ENCODE peak calls at places on chromosomes 6 and 20, in six cellular contexts. Y is GM10248, J is WERI-Rb-1, W is glutamatergic neuron, E is PC-9, C is tibial artery. P is an unnamed sample.

GRCh38 chr6:26332408-26332807 is 32.6 kb upstream of the BTN3A2 start:
- DNase-seq in J (no peak), W (no peak), E (no peak), Y (no peak), C (no peak), P (no peak)

GRCh38 chr20:62282877-62283503 is 19.8 kb upstream of the ADRM1 start:
- DNase-seq in J (no peak), W (no peak), E (no peak), Y (no peak), C (no peak), P (no peak)

GRCh38 chr6:28725890-28726348 is 197.9 kb downstream of the TRIM27 start:
- DNase-seq in C (no peak), J (no peak), E (no peak), W (no peak), Y (no peak), P (no peak)

GRCh38 chr20:5168582-5169396 is 42.0 kb downstream of the CDS2 start:
- DNase-seq in J (no peak), C (no peak), Y (no peak), W (peak; percentile 35), E (peak; percentile 49), P (no peak)

GRCh38 chr20:57964011-57964862 is 254.4 kb upstream of the PMEPA1 start:
- DNase-seq in W (no peak), J (no peak), Y (no peak), C (no peak), E (no peak), P (no peak)

GRCh38 chr6:63805808-63806572 is 170.4 kb downstream of the PHF3 start:
- DNase-seq in J (no peak), E (peak; percentile 15), C (no peak), Y (no peak), W (no peak), P (no peak)

GRCh38 chr6:16592550-16592892 is 168.7 kb downstream of the ATXN1 start:
- DNase-seq in Y (no peak), E (no peak), W (no peak), J (no peak), C (no peak), P (no peak)

GRCh38 chr20:30611239-30611984 is 646.1 kb upstream of the DEFB115 start:
- DNase-seq in C (no peak), E (no peak), W (no peak), J (no peak), Y (no peak), P (no peak)

GRCh38 chr6:33935439-33936080 is 131.8 kb upstream of the MLN start:
- DNase-seq in Y (no peak), J (peak; percentile 99), W (peak; percentile 75), C (no peak), E (no peak), P (no peak)

GRCh38 chr20:4549711-4550259 is 171.9 kb upstream of the PRND start:
- DNase-seq in W (no peak), E (no peak), J (no peak), Y (no peak), C (no peak), P (no peak)

GRCh38 chr6:117907600-117908245 is 659 bp downstream of the SLC35F1 start:
- DNase-seq in J (peak; percentile 66), Y (peak; percentile 18), C (no peak), E (no peak), W (peak; percentile 71), P (peak; percentile 49)

GRCh38 chr6:6736753-6737654 is 148.5 kb downstream of the LY86 start:
- DNase-seq in Y (no peak), W (peak; percentile 69), J (no peak), E (no peak), C (peak; percentile 67), P (peak; percentile 51)

GRCh38 chr6:53524455-53524815 is 20.5 kb downstream of the GCLC start:
- DNase-seq in Y (no peak), W (no peak), J (no peak), E (peak; percentile 26), C (no peak), P (no peak)

GRCh38 chr6:105917038-105917695 is 169.0 kb upstream of the PRDM1 start:
- DNase-seq in Y (no peak), W (no peak), J (no peak), E (no peak), C (no peak), P (no peak)

GRCh38 chr20:37519508-37520416 is 1.3 kb upstream of the NNAT start:
- DNase-seq in E (no peak), C (no peak), W (peak; percentile 35), J (peak; percentile 66), Y (no peak), P (peak; percentile 26)
- TF ChIP-seq CTCF in E (no peak), C (no peak), W (no peak), J (no peak), Y (no peak), P (no peak)

DNA sequence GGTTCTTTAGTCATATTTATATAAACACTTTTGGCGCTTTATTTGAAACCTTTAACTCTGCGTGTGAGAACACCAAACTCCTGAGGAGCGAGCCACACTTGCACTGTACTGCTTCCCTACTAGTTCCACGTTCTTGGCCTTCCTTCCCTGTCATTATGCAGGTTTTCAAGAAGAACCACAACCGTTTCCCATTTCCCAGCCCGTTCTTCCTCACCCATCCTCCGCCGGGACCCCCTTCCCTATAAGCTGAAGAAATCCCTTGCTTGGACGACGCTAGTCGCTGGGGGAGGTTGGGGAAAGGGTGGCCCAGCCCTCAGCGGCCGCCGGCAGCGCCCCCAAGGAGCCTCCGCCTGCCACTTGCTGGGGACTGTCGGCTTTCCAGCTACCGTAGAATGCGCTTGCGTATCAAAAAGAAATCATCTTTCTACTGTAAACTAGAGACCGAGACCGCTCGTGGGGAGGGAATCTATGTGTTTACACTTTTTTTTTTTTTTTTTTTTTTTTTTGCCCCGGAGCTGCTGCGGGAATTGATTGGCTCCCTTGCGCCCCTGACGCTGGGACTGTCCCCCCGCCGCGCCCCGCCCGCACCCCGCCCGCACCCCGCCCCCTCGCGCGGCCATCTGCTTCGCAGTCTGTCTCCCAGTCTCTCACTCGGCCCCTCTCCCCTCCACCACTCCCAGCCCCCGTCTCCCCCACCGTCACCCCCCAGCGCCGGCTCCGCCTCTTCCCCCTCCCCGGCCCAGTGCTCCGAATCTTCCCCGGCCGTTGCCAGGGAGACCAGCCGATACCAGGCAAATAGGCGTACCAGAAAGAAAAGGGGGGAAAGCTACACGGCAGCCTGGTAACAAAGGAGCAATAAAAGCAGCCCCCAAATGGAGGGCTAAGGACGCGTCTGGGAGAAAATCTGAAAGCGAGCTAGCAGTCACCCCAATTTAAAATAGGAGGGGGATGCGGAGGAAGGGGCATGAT is 2.3 kb upstream of the MARCKS start:
- DNase-seq in C (peak; percentile 63), W (peak; percentile 94), J (peak; percentile 95), Y (peak; percentile 86), E (peak; percentile 68), P (peak; percentile 87)
- TF ChIP-seq CTCF in C (no peak), W (no peak), J (peak; percentile 34), Y (peak; percentile 33), E (peak; percentile 37), P (no peak)

DNA sequence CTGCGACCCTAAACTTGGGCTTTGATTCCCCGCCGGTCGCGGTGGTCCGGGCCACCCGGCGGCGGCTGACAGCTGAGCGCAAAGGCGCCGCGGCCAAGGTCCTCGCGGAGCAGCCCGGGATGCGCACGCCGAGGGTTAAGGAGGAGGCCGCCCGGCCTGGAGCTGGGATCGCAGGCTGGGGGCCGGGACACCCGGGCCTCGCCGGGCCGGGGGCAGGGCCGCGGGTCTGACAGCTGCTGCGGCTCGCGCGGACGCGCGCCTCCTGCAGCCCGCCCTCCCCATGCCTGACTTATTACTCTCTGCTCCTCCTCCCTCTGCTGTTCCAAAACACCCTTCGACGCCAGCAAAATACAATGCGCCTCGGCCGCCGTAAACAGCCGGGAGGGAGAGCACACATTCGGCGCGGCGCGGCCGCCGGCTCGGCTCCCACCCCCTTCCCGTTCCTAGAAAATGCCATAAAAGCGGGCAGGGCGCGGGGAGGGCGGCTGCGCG is 743 bp downstream of the BACH2 start:
- DNase-seq in J (peak; percentile 70), C (peak; percentile 68), W (peak; percentile 68), Y (peak; percentile 43), E (peak; percentile 49), P (peak; percentile 63)
- TF ChIP-seq CTCF in J (no peak), C (no peak), W (peak; percentile 5), Y (no peak), E (no peak), P (no peak)

GRCh38 chr6:163743796-163744195 is 329.3 kb downstream of the QKI start:
- DNase-seq in J (no peak), E (no peak), W (no peak), Y (no peak), C (no peak), P (no peak)
- TF ChIP-seq CTCF in J (no peak), E (no peak), W (no peak), Y (no peak), C (no peak), P (no peak)

GRCh38 chr6:25220853-25221252 is 58.3 kb upstream of the CARMIL1 start:
- DNase-seq in W (no peak), J (no peak), Y (no peak), E (no peak), C (no peak), P (no peak)
- TF ChIP-seq CTCF in W (no peak), J (no peak), Y (no peak), E (no peak), C (no peak), P (no peak)

GRCh38 chr6:107114872-107115694 is at the start of gene BEND3:
- DNase-seq in Y (peak; percentile 49), J (peak; percentile 52), C (no peak), E (peak; percentile 31), W (peak; percentile 62), P (peak; percentile 80)

GRCh38 chr6:107116923-107117417 is 1.7 kb upstream of the BEND3 start:
- DNase-seq in E (no peak), Y (no peak), W (no peak), C (no peak), J (no peak), P (no peak)

GRCh38 chr6:107114213-107114871 is 973 bp downstream of the BEND3 start:
- DNase-seq in W (peak; percentile 89), C (peak; percentile 79), J (peak; percentile 86), E (peak; percentile 87), Y (peak; percentile 89), P (peak; percentile 94)

GRCh38 chr6:107115695-107116327 is 496 bp upstream of the BEND3 start:
- DNase-seq in J (peak; percentile 88), E (peak; percentile 54), W (peak; percentile 87), Y (peak; percentile 49), C (no peak), P (peak; percentile 64)

GRCh38 chr6:107116328-107116892 is 1.1 kb upstream of the BEND3 start:
- DNase-seq in W (peak; percentile 61), Y (no peak), C (no peak), J (peak; percentile 69), E (no peak), P (peak; percentile 59)
- TF ChIP-seq CTCF in W (peak; percentile 16), Y (no peak), C (no peak), J (peak; percentile 12), E (no peak), P (no peak)